ENCODE peak calls at places on chromosomes 16 and 17, in six cellular contexts. W is AG10803, Q is glutamatergic neuron, U is epithelial cell of esophagus, P is AG04450, J is B cell. T is an unnamed sample.

GRCh38 chr17:73133911-73134649 is 30.7 kb upstream of the SSTR2 start:
- DNase-seq in P (no peak), Q (no peak), U (no peak), J (no peak), W (no peak), T (no peak)

GRCh38 chr16:66649167-66649566 is 44.7 kb downstream of the CMTM3 start:
- DNase-seq in W (no peak), P (no peak), U (no peak), Q (no peak), J (no peak), T (no peak)

GRCh38 chr17:67260051-67260987 is 15.3 kb upstream of the HELZ start:
- DNase-seq in J (no peak), W (peak), U (peak), P (no peak), Q (no peak), T (peak)

GRCh38 chr17:7328840-7329359 is at the start of gene NEURL4:
- DNase-seq in P (no peak), U (peak), J (no peak), W (no peak), Q (no peak), T (no peak)

GRCh38 chr16:31010539-31010938 is at the start of gene STX1B:
- DNase-seq in W (peak), J (peak), P (no peak), Q (peak), U (no peak), T (no peak)

GRCh38 chr16:73432794-73433455 is 385.0 kb upstream of the ZFHX3 start:
- DNase-seq in P (no peak), J (no peak), Q (no peak), W (no peak), U (no peak), T (no peak)

GRCh38 chr17:68356520-68356919 is 65.2 kb downstream of the ARSG start:
- DNase-seq in W (no peak), U (no peak), P (no peak), Q (no peak), J (peak), T (no peak)

GRCh38 chr17:50924800-50925199 is 58.6 kb upstream of the TOB1 start:
- DNase-seq in Q (no peak), P (no peak), U (no peak), W (peak), J (no peak), T (no peak)

GRCh38 chr16:84044108-84044488 is 1.5 kb upstream of the SLC38A8 start:
- DNase-seq in Q (no peak), J (no peak), P (no peak), W (peak), U (peak), T (peak)

GRCh38 chr17:83186226-83186625 is 106.8 kb downstream of the METRNL start:
- DNase-seq in W (no peak), U (no peak), J (no peak), Q (no peak), P (no peak), T (no peak)

GRCh38 chr17:27153005-27153404 is 140.9 kb upstream of the WSB1 start:
- DNase-seq in U (no peak), W (peak), Q (no peak), P (no peak), J (no peak), T (peak)

GRCh38 chr17:987931-988330 is 8.4 kb upstream of the NXN start:
- DNase-seq in P (no peak), J (no peak), U (no peak), W (no peak), Q (no peak), T (no peak)

GRCh38 chr17:1030684-1031557 is 34.0 kb downstream of the TIMM22 start:
- DNase-seq in U (no peak), Q (peak), J (no peak), W (peak), P (no peak), T (peak)

GRCh38 chr17:76094046-76094445 is 9.5 kb downstream of the EXOC7 start:
- DNase-seq in U (no peak), W (no peak), Q (no peak), P (no peak), J (no peak), T (no peak)

GRCh38 chr17:63113167-63113566 is 147.1 kb downstream of the TANC2 start:
- DNase-seq in P (no peak), J (peak), Q (no peak), U (no peak), W (no peak), T (peak)

GRCh38 chr16:10657925-10658324 is 36.8 kb downstream of the TEKT5 start:
- DNase-seq in U (no peak), W (no peak), Q (no peak), J (no peak), P (no peak), T (no peak)

GRCh38 chr17:56141046-56141839 is 12.0 kb upstream of the ANKFN1 start:
- DNase-seq in U (no peak), P (no peak), J (no peak), W (peak), Q (no peak), T (peak)

GRCh38 chr16:85057212-85057889 is 29.8 kb downstream of the KIAA0513 start:
- DNase-seq in P (no peak), W (no peak), J (no peak), Q (no peak), U (no peak), T (no peak)

GRCh38 chr16:10828851-10829331 is 10.3 kb upstream of the TVP23A start:
- DNase-seq in W (peak), J (peak), U (peak), Q (no peak), P (peak), T (peak)

GRCh38 chr17:42809250-42809649 is 10.6 kb downstream of the CNTD1 start:
- DNase-seq in P (peak), Q (no peak), W (peak), J (no peak), U (peak), T (peak)

GRCh38 chr17:73644145-73645049 is at the start of gene SDK2:
- DNase-seq in Q (peak), P (no peak), U (peak), W (no peak), J (peak), T (no peak)

DNA sequence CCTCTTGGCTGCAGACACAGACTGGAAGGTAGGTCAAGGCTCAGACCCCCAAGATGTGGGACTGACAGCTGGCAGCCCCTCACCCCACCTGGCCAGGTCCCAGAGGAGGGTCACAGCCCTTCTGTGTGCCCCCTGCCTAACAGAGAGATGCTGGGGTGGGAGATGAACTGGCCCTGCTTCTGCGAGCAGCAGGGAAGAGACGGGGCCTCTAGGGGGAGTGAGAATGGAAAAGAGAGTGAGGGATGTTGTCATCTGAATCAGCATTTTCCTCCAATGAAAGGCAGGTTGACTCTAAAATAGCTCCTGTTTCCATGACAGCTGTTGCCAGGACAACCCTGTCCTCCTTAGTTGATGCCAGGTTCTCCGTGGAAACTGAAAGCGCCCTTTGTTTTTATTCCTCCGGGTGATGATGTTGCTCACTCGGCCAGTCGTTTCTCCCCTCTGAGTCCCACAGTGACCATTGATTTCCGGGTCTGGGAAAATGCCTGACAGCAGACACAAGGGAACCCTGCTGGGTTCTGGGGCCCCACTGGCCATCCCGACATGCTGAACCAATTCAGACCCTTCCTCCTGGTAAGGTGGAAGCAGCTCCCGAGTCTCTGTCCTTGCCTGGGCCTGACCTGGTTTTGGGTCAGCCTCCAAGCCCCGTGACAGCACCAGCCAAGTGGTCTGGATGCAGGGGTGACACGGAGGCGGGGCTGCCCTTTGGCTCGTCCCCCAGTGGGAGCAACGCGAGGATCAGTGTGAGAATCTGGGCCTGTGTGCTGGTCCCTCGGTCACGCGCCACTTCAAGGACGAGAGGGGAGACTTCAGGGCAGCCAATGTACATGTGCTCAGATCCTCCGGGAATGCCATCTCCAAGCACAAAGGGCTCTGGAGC is 4.7 kb upstream of the NDRG4 start:
- DNase-seq in W (peak), J (peak), U (peak), P (peak), Q (peak), T (peak)
- TF ChIP-seq CTCF in W (peak), J (no peak), U (peak), P (peak), Q (peak), T (peak)

DNA sequence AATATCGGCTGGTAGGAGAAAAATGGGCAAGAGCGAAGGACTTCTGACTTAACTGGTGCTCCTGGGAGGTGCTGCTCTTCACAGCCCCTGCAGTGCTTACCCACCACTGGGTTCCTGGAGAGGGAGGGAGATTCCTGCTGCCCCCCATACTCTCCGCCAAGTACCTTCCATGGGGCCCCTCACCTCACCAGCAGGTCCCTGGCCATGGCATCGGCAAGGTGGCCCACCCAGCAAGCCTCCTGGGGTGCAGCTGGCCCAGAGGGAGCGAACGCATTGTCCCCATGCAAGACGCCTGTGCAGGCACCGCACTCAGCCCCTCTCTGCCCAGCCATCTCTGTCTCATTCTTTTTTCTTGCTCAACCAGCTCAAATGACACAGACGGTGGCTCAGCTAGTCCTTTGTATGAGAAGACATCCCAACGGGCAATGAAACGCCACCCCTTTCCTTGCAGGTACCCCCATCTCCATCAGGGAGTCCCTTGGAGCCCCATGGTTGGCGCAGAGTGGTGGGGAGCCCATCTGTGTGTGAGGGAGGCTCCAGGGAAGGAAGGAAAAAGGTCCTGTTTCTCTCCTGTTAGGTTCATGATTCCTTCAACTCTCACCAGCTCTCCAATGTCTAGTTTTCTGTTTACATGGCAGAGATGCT is 9.6 kb upstream of the ALDH3A1 start:
- DNase-seq in Q (no peak), P (no peak), W (no peak), U (no peak), J (no peak), T (no peak)
- TF ChIP-seq CTCF in Q (no peak), P (no peak), W (no peak), U (no peak), J (no peak), T (no peak)

GRCh38 chr17:49365667-49366066 is 3.6 kb upstream of the ZNF652 start:
- DNase-seq in P (no peak), Q (peak), W (peak), J (no peak), U (peak), T (peak)
- TF ChIP-seq CTCF in P (no peak), Q (no peak), W (peak), J (no peak), U (peak), T (no peak)

GRCh38 chr17:16920628-16921020 is 51.3 kb downstream of the TNFRSF13B start:
- DNase-seq in Q (no peak), W (no peak), J (no peak), P (no peak), U (no peak), T (no peak)

GRCh38 chr17:16922386-16923096 is 49.4 kb downstream of the TNFRSF13B start:
- DNase-seq in U (peak), W (no peak), P (no peak), J (peak), Q (no peak), T (no peak)

GRCh38 chr17:16918443-16918842 is 53.5 kb downstream of the TNFRSF13B start:
- DNase-seq in W (no peak), Q (no peak), J (no peak), U (no peak), P (no peak), T (no peak)

GRCh38 chr17:16917995-16918394 is 53.9 kb downstream of the TNFRSF13B start:
- DNase-seq in J (no peak), P (no peak), W (no peak), Q (no peak), U (no peak), T (no peak)

DNA sequence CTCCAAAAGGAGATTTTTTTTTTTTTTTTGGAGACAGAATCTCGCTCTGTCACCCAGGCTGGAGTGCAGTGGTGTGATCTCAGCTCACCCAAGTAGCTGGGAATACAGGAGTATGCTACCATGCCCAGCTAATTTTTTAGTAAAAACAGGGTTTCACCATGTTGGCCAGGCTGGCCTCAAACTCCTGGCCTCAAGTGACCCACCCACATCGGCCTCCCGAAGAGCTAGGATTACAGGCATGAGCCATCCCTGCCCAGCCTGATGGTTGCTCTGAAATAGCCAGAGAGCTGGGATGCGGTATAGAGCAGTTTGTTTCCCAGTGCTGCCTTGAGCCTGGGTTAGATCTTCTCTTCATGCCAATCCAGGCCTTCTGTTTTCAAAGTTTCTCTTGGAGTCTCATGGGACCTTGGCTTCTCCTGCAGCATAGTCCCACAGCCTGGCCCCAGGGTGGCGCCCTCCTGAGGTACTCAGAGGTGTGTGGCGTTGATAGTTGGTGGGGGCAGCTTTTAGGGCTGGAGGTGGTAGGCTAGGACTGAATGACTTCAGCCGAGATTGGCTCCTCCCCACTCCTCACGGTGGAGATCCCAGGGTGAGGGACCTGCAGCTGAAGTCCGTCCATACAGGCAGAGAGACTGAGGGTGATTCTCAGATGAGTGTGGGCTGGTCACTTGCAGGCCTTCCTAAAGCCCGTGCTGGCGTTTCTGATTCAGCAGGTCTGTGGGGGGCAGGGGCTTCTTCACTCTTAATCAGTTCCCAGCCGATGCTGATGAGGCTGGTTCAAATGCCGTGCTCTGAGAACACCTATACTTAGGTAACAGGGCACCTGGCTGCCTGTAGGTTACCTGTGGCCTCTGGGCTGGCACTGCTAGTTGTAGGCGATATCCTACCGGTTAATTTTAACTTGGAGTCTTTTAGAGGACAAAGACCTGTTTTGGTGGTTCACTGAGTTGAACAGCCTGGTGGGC is 52.0 kb downstream of the TNFRSF13B start:
- DNase-seq in P (no peak), J (no peak), Q (no peak), U (no peak), W (no peak), T (no peak)
- TF ChIP-seq CTCF in P (no peak), J (no peak), Q (no peak), U (no peak), W (no peak), T (no peak)

DNA sequence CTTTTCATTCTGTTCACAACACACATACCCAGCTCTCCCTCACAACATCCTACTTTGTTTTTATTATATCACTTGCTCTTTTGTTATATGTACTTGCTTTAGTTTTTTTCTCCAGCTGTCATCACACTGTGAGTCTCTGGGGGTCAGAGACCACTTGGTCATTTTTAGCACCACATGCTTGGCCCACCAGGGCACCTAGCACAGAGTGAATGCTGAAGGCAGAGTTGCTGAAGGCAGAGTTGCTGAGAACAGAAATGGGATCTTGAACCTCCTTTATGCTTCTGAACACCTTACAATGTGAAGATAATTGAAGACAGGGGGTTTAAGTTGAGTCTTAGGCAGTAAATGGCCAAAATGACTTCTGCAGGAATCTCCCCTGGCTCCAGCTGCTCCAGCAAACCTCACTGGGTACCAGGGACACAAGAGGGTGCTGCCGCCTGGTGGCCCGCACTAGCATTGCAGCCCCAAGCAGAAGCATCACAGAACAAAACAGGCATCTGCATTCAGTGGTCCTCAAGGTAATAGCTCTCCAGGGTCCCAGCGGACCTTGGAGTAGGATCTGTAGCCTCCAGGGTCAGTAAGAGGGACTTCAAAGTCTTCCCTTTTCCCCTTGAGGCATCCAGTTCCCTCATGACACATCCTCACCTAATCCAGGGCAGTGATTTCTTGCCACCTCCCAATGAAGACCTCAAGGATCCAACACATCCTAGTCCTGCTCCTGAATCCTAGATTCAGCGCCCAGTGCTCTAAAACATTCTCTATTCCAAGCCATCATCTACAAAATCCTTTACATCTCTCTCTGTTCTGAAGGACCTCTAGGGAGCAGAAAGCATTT is 1972.6 kb downstream of the TP53TG3F start:
- DNase-seq in U (peak), J (peak), P (no peak), Q (no peak), W (no peak), T (no peak)
- TF ChIP-seq CTCF in U (peak), J (peak), P (peak), Q (peak), W (peak), T (peak)

DNA sequence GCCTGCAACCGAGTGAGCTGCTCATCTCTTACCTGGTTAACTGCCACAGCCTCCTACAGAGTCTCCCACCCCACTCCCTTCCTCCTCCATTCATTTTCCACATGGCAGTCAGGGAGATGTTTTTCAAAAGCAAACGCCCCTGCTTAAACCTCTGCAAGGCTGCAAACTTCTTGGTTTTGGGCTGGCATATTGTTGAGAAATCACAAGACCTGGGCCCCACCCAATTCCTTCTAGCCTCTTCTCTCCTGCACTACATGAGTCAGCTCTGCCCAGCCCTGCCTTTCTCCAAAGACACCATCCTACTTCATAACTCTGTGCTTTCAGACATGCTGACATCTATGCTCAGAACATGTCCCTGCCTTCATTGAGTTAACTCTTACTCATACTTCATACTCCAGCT is 136.1 kb downstream of the SPACA3 start:
- DNase-seq in P (no peak), W (no peak), J (no peak), U (peak), Q (no peak), T (peak)
- TF ChIP-seq CTCF in P (no peak), W (no peak), J (no peak), U (no peak), Q (no peak), T (no peak)